ENCODE peak calls at places on chromosome 3, in ten cellular contexts. E is IMR-90, U is esophagus squamous epithelium, H is Peyer's patch, A is A549, S is thyroid gland, V is adrenal gland, Z is K562, M is ovary, C is GM12892. T is an unnamed sample.

GRCh38 chr3:122682016-122682374 is 1.4 kb downstream of the PARP14 start:
- DNase-seq in E (no peak), U (no peak), H (no peak), A (no peak), S (no peak), V (no peak), Z (no peak), M (no peak), C (no peak), T (no peak)

GRCh38 chr3:182597621-182598041 is 195.7 kb upstream of the ATP11B start:
- DNase-seq in E (no peak), U (no peak), H (no peak), A (no peak), S (no peak), V (no peak), Z (no peak), M (no peak), C (no peak), T (no peak)

GRCh38 chr3:97815149-97815917 is 6.5 kb upstream of the CRYBG3 start:
- DNase-seq in E (peak; percentile 33), U (no peak), H (no peak), A (no peak), S (peak; percentile 66), V (no peak), Z (no peak), M (no peak), C (no peak), T (no peak)

GRCh38 chr3:39128951-39129350 is 21.5 kb downstream of the TTC21A start:
- DNase-seq in E (no peak), U (no peak), H (no peak), A (no peak), S (no peak), V (no peak), Z (no peak), M (no peak), C (no peak), T (no peak)

GRCh38 chr3:13296662-13297061 is 123.5 kb downstream of the NUP210 start:
- DNase-seq in E (no peak), U (no peak), H (no peak), A (no peak), S (no peak), V (no peak), Z (no peak), M (no peak), C (no peak), T (no peak)

GRCh38 chr3:120567370-120568197 is 28.6 kb upstream of the NDUFB4 start:
- DNase-seq in E (peak; percentile 47), U (no peak), H (no peak), A (no peak), S (no peak), V (peak; percentile 76), Z (no peak), M (no peak), C (no peak), T (peak; percentile 3)

GRCh38 chr3:171548918-171549317 is 88.7 kb upstream of the TNIK start:
- DNase-seq in E (peak; percentile 18), U (no peak), H (no peak), A (no peak), S (peak; percentile 10), V (no peak), Z (no peak), M (no peak), C (no peak), T (no peak)

GRCh38 chr3:110243081-110243480 is 828.5 kb upstream of the NECTIN3 start:
- DNase-seq in E (peak; percentile 74), U (no peak), H (no peak), A (no peak), S (no peak), V (no peak), Z (no peak), M (no peak), C (no peak), T (no peak)

GRCh38 chr3:53068176-53068575 is 22.3 kb upstream of the SFMBT1 start:
- DNase-seq in E (no peak), U (no peak), H (no peak), A (no peak), S (no peak), V (no peak), Z (no peak), M (no peak), C (no peak), T (no peak)

GRCh38 chr3:144053121-144053520 is 81.5 kb downstream of the DIPK2A start:
- DNase-seq in E (peak; percentile 75), U (no peak), H (no peak), A (no peak), S (no peak), V (no peak), Z (no peak), M (no peak), C (no peak), T (no peak)

GRCh38 chr3:149371001-149371722 is 6.3 kb downstream of the TM4SF1 start:
- DNase-seq in E (peak; percentile 72), U (no peak), H (no peak), A (no peak), S (no peak), V (no peak), Z (no peak), M (no peak), C (no peak), T (no peak)

GRCh38 chr3:114809668-114810413 is 337.2 kb downstream of the ZBTB20 start:
- DNase-seq in E (peak; percentile 65), U (no peak), H (no peak), A (no peak), S (peak; percentile 30), V (no peak), Z (no peak), M (no peak), C (peak; percentile 5), T (no peak)

GRCh38 chr3:113055201-113055600 is 64.4 kb downstream of the GTPBP8 start:
- DNase-seq in E (no peak), U (no peak), H (no peak), A (no peak), S (no peak), V (no peak), Z (no peak), M (no peak), C (no peak), T (no peak)

GRCh38 chr3:155193868-155194267 is 99.6 kb downstream of the STRIT1 start:
- DNase-seq in E (no peak), U (no peak), H (no peak), A (no peak), S (no peak), V (no peak), Z (no peak), M (no peak), C (no peak), T (no peak)
- TF ChIP-seq POLR2A in E (no peak), U (no peak), H (no peak), A (no peak), S (no peak), V (no peak), Z (no peak), M (no peak), C (no peak), T (no peak)

GRCh38 chr3:126179825-126180476 is 435 bp downstream of the ALDH1L1 start:
- DNase-seq in E (no peak), U (no peak), H (no peak), A (no peak), S (peak; percentile 37), V (peak; percentile 85), Z (no peak), M (peak; percentile 84), C (no peak), T (no peak)
- TF ChIP-seq POLR2A in E (no peak), U (no peak), H (no peak), A (no peak), S (no peak), V (peak; percentile 32), Z (no peak), M (no peak), C (no peak), T (no peak)

GRCh38 chr3:40308725-40309438 is 625 bp upstream of the EIF1B start:
- DNase-seq in E (no peak), U (no peak), H (no peak), A (no peak), S (peak; percentile 23), V (no peak), Z (no peak), M (no peak), C (peak; percentile 5), T (no peak)
- TF ChIP-seq POLR2A in E (no peak), U (no peak), H (no peak), A (peak; percentile 29), S (no peak), V (no peak), Z (no peak), M (no peak), C (no peak), T (no peak)

GRCh38 chr3:101827211-101828174 is 21.8 kb upstream of the NFKBIZ start:
- DNase-seq in E (peak; percentile 84), U (peak; percentile 36), H (peak; percentile 90), A (no peak), S (peak; percentile 86), V (peak; percentile 87), Z (peak; percentile 57), M (peak; percentile 80), C (peak; percentile 40), T (peak; percentile 74)
- TF ChIP-seq POLR2A in E (peak; percentile 83), U (peak; percentile 63), H (peak; percentile 61), A (no peak), S (peak; percentile 68), V (peak; percentile 89), Z (no peak), M (peak; percentile 42), C (peak; percentile 98), T (peak; percentile 15)

GRCh38 chr3:50154840-50155490 is at the start of gene SEMA3F:
- DNase-seq in E (peak; percentile 56), U (no peak), H (peak; percentile 66), A (peak; percentile 70), S (peak; percentile 82), V (peak; percentile 67), Z (peak; percentile 92), M (peak; percentile 71), C (peak; percentile 96), T (peak; percentile 67)
- TF ChIP-seq POLR2A in E (peak; percentile 57), U (peak; percentile 77), H (peak; percentile 62), A (peak; percentile 49), S (peak; percentile 95), V (peak; percentile 61), Z (no peak), M (peak; percentile 20), C (no peak), T (no peak)

T was measured in erythroblast.